ENCODE peak calls at places on chromosomes 12 and 14, in ten cellular contexts. B, Y, R, G, Z, W, N, X, L and F are unnamed samples.

GRCh38 chr14:21978184-21978998 is 304.8 kb upstream of the OR4E1 start:
- DNase-seq in N (no peak), Y (peak; percentile 88), W (no peak), L (peak; percentile 75), B (no peak), Z (peak; percentile 84), G (peak; percentile 25), R (peak; percentile 62), X (no peak), F (no peak)

GRCh38 chr12:95789126-95790024 is 1.2 kb downstream of the NTN4 start:
- DNase-seq in W (no peak), R (peak; percentile 38), Y (peak; percentile 87), B (peak; percentile 33), N (peak; percentile 73), Z (no peak), G (peak; percentile 17), X (peak; percentile 60), L (peak; percentile 48), F (peak; percentile 37)

GRCh38 chr12:61037792-61038191 is 1222.4 kb upstream of the USP15 start:
- DNase-seq in R (peak; percentile 90), Y (no peak), G (no peak), B (no peak), N (no peak), W (no peak), Z (no peak), X (no peak), L (no peak), F (no peak)

GRCh38 chr14:82776958-82777357 is 1243.3 kb upstream of the SEL1L start:
- DNase-seq in N (no peak), L (no peak), Z (no peak), X (no peak), R (peak; percentile 3), B (no peak), W (no peak), G (no peak), Y (no peak), F (no peak)

GRCh38 chr12:93133361-93133760 is 204.3 kb upstream of the EEA1 start:
- DNase-seq in L (no peak), X (no peak), G (no peak), Z (no peak), N (no peak), R (no peak), B (no peak), Y (no peak), W (no peak), F (no peak)

GRCh38 chr12:88860846-88861245 is 280.6 kb upstream of the KITLG start:
- DNase-seq in W (no peak), R (no peak), Z (no peak), Y (no peak), X (no peak), L (no peak), B (no peak), N (no peak), G (no peak), F (no peak)

GRCh38 chr14:89254201-89254919 is 162.7 kb downstream of the FOXN3 start:
- DNase-seq in L (no peak), X (no peak), N (no peak), W (no peak), Y (no peak), Z (no peak), G (no peak), R (no peak), B (no peak), F (no peak)

GRCh38 chr14:104389326-104390220 is 190.0 kb upstream of the C14orf180 start:
- DNase-seq in L (no peak), Y (peak; percentile 32), B (no peak), Z (no peak), X (no peak), R (no peak), W (peak; percentile 4), N (no peak), G (no peak), F (no peak)

GRCh38 chr14:20413785-20414117 is 450 bp upstream of the TEP1 start:
- DNase-seq in B (no peak), R (peak; percentile 17), X (no peak), Y (no peak), Z (no peak), L (peak; percentile 38), W (no peak), N (no peak), G (peak; percentile 21), F (no peak)

GRCh38 chr14:66401447-66402095 is 84.6 kb upstream of the CCDC196 start:
- DNase-seq in Y (no peak), Z (no peak), N (no peak), B (no peak), L (peak; percentile 17), X (no peak), W (no peak), G (no peak), R (peak; percentile 52), F (no peak)

GRCh38 chr12:89657090-89657489 is 51.5 kb downstream of the ATP2B1 start:
- DNase-seq in X (no peak), L (no peak), N (no peak), W (no peak), R (no peak), Z (no peak), B (no peak), G (no peak), Y (no peak), F (no peak)

GRCh38 chr14:68665116-68665515 is 127.8 kb downstream of the ZFP36L1 start:
- DNase-seq in N (peak; percentile 61), Z (peak; percentile 20), W (peak; percentile 31), B (peak; percentile 24), R (peak; percentile 22), X (no peak), G (no peak), Y (no peak), L (no peak), F (no peak)

GRCh38 chr12:119036878-119037493 is 55.6 kb downstream of the SRRM4 start:
- DNase-seq in Z (peak; percentile 74), B (no peak), W (no peak), X (no peak), G (peak; percentile 8), L (peak; percentile 66), R (peak; percentile 39), N (no peak), Y (peak; percentile 89), F (peak; percentile 6)

GRCh38 chr14:75088566-75089373 is 19.3 kb downstream of the ZC2HC1C start:
- DNase-seq in Y (peak; percentile 83), Z (peak; percentile 67), N (no peak), X (peak; percentile 32), B (peak; percentile 55), R (peak; percentile 84), G (peak; percentile 35), W (peak; percentile 54), L (peak; percentile 87), F (no peak)

GRCh38 chr12:94802796-94803195 is 152.4 kb upstream of the TMCC3 start:
- DNase-seq in W (no peak), N (no peak), B (no peak), L (no peak), Y (no peak), Z (no peak), X (no peak), G (no peak), R (no peak), F (no peak)

GRCh38 chr12:58833844-58834243 is 86.5 kb downstream of the LRIG3 start:
- DNase-seq in X (no peak), Z (no peak), Y (no peak), B (no peak), W (no peak), N (no peak), L (no peak), R (peak; percentile 27), G (no peak), F (no peak)

DNA sequence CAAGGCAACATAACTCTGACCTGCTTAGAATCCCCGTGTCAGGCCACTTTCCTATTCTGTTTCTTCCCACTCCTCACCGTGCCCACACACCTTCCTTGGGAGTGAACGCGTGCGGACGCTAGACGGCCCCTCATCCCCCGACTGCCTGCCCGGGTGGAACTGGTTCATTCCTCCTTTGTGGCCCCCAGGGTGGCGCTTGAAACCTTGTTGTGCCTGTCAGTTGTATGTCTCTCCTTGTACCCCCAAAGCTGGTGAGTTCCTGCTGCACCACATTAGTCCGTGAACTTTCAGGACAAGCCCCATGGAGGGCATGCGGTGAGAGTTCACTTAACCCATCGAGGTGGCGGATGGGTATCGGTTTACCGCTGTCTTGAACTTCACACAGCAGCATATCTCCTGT is 46.7 kb downstream of the SSH1 start:
- DNase-seq in L (no peak), W (no peak), G (no peak), Z (no peak), X (no peak), B (no peak), N (peak; percentile 60), Y (no peak), R (no peak), F (no peak)
- H3K36me3 ChIP-seq in L (no peaks in the 10 kb centered on the region), W (no peaks in the 10 kb centered on the region), G (no peaks in the 10 kb centered on the region), Z (peaks cover 11% of the 10 kb centered on the region), X (peaks cover 4% of the 10 kb centered on the region), B (no peaks in the 10 kb centered on the region), N (peaks cover 29% of the 10 kb centered on the region), Y (peaks cover 48% of the 10 kb centered on the region), R (peaks cover 40% of the 10 kb centered on the region), F (peaks cover 96% of the 10 kb centered on the region)

GRCh38 chr12:47818701-47819543 is 781 bp downstream of the HDAC7 start:
- DNase-seq in L (peak; percentile 85), G (peak; percentile 77), Y (peak; percentile 91), R (no peak), X (peak; percentile 47), B (peak; percentile 77), Z (peak; percentile 84), W (peak; percentile 65), N (peak; percentile 86), F (peak; percentile 77)
- TF ChIP-seq CTCF in L (peak; percentile 56), G (no peak), Y (peak; percentile 61), R (peak; percentile 45), X (no peak), B (no peak), Z (peak; percentile 55), W (peak; percentile 47), N (peak; percentile 35), F (peak; percentile 22)

DNA sequence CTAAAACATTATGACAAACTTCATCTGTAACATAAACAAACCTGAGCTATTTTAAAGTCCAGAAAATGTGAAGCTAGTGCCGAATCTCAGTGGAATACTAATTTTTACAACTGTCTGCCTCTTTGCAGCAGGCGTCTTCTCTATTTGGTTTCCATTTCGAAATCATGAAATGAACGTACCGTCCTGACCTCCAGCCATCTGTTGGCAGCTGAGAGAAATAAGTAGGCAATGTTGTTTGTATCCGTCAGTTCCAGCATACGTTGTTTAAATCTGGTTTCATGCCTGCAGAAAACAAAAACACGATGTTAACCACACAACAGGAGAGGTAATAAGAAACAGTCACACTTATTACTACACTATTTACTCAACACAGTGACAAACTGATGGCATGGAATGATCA is 54.3 kb upstream of the KCNJ8 start:
- DNase-seq in Y (no peak), W (peak; percentile 76), N (peak; percentile 67), L (no peak), R (no peak), B (peak; percentile 52), X (peak; percentile 3), G (peak; percentile 10), Z (no peak), F (no peak)
- H3K27ac ChIP-seq in Y (no peak overlapping the region), W (peak overlapping the region; percentile 91), N (peak overlapping the region; percentile 66), L (no peak overlapping the region), R (no peak overlapping the region), B (peak overlapping the region; percentile 20), X (no peak overlapping the region), G (peak overlapping the region; percentile 45), Z (no peak overlapping the region), F (no peak overlapping the region)

DNA sequence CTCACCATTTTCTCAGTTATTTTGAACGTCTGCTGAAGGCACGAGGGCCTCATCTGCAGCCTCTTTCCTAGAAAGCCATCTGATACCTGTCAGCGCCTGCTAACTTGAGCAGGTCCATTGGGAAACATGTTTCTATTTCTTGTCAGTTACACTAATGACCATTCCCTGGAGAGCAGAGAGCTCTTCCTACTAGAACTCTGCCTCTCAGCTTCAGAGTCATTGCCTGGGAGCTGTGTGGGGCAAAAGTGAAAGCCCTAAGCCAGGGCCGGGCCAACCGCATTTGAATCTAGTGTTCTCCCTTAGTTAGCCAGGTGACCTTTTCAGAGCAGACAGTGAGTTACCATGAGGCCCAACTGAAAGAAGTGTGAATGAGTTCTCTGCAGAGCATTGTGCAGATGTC is 135.8 kb downstream of the EML1 start:
- DNase-seq in N (no peak), W (no peak), X (no peak), Y (no peak), B (no peak), L (no peak), G (no peak), Z (no peak), R (no peak), F (no peak)
- H3K36me3 ChIP-seq in N (no peaks in the 10 kb centered on the region), W (no peaks in the 10 kb centered on the region), X (no peaks in the 10 kb centered on the region), Y (peaks cover 4% of the 10 kb centered on the region), B (no peaks in the 10 kb centered on the region), L (peaks cover 10% of the 10 kb centered on the region), G (no peaks in the 10 kb centered on the region), Z (no peaks in the 10 kb centered on the region), R (no peaks in the 10 kb centered on the region), F (no peaks in the 10 kb centered on the region)